ENCODE peak calls at places on chromosomes 13 and 19, in eight cellular contexts. One of them, this sample, is unnamed. For H3K9me3, the result is how much of the 10 kb centered on the place peaks cover.

GRCh38 chr13:103948477-103948876 is 882.3 kb upstream of the SLC10A2 start:
- DNase-seq in HCT116: no peak
- DNase-seq in PC-3: no peak
- DNase-seq in neural progenitor cell: no peak
- DNase-seq in SK-N-SH: no peak
- DNase-seq in MM.1S: no peak
- DNase-seq in OCI-LY7: no peak
- DNase-seq in GM23248: no peak
- DNase-seq in this sample: no peak

GRCh38 chr19:24040621-24041020 is 46.4 kb upstream of the ZNF254 start:
- DNase-seq in neural progenitor cell: no peak
- DNase-seq in SK-N-SH: no peak
- DNase-seq in OCI-LY7: no peak
- DNase-seq in MM.1S: no peak
- DNase-seq in HCT116: no peak
- DNase-seq in PC-3: no peak
- DNase-seq in GM23248: no peak
- DNase-seq in this sample: no peak

GRCh38 chr19:1104452-1105216 is 840 bp downstream of the GPX4 start:
- DNase-seq in GM23248: peak
- DNase-seq in HCT116: no peak
- DNase-seq in MM.1S: peak
- DNase-seq in OCI-LY7: peak
- DNase-seq in SK-N-SH: peak
- DNase-seq in PC-3: peak
- DNase-seq in neural progenitor cell: peak
- DNase-seq in this sample: peak

GRCh38 chr19:48059331-48059730 is 15.5 kb upstream of the CABP5 start:
- DNase-seq in SK-N-SH: no peak
- DNase-seq in MM.1S: no peak
- DNase-seq in GM23248: no peak
- DNase-seq in neural progenitor cell: no peak
- DNase-seq in HCT116: no peak
- DNase-seq in OCI-LY7: no peak
- DNase-seq in PC-3: no peak
- DNase-seq in this sample: no peak

GRCh38 chr19:54137913-54138776 is 583 bp downstream of the CNOT3 start:
- DNase-seq in PC-3: no peak
- DNase-seq in OCI-LY7: peak
- DNase-seq in SK-N-SH: peak
- DNase-seq in HCT116: no peak
- DNase-seq in GM23248: peak
- DNase-seq in neural progenitor cell: peak
- DNase-seq in MM.1S: peak
- DNase-seq in this sample: peak

GRCh38 chr19:42512130-42512636 is 16.1 kb downstream of the CEACAM1 start:
- DNase-seq in HCT116: no peak
- DNase-seq in SK-N-SH: no peak
- DNase-seq in PC-3: no peak
- DNase-seq in OCI-LY7: no peak
- DNase-seq in neural progenitor cell: no peak
- DNase-seq in GM23248: no peak
- DNase-seq in MM.1S: peak
- DNase-seq in this sample: no peak

GRCh38 chr13:100854091-100854490 is 179.5 kb upstream of the TMTC4 start:
- DNase-seq in neural progenitor cell: peak
- DNase-seq in HCT116: no peak
- DNase-seq in PC-3: no peak
- DNase-seq in GM23248: no peak
- DNase-seq in SK-N-SH: no peak
- DNase-seq in OCI-LY7: no peak
- DNase-seq in MM.1S: no peak
- DNase-seq in this sample: no peak

GRCh38 chr19:32570081-32570785 is 10.8 kb upstream of the PDCD5 start:
- DNase-seq in PC-3: peak
- DNase-seq in GM23248: peak
- DNase-seq in neural progenitor cell: peak
- DNase-seq in MM.1S: peak
- DNase-seq in SK-N-SH: peak
- DNase-seq in OCI-LY7: peak
- DNase-seq in HCT116: peak
- DNase-seq in this sample: peak

GRCh38 chr13:102768914-102769313 is 4.7 kb downstream of the TEX30 start:
- DNase-seq in SK-N-SH: no peak
- DNase-seq in OCI-LY7: no peak
- DNase-seq in MM.1S: no peak
- DNase-seq in GM23248: no peak
- DNase-seq in PC-3: no peak
- DNase-seq in neural progenitor cell: no peak
- DNase-seq in HCT116: no peak
- DNase-seq in this sample: no peak

GRCh38 chr19:44847144-44848035 is 1.3 kb downstream of the NECTIN2 start:
- DNase-seq in SK-N-SH: peak
- DNase-seq in MM.1S: no peak
- DNase-seq in OCI-LY7: no peak
- DNase-seq in neural progenitor cell: peak
- DNase-seq in GM23248: peak
- DNase-seq in HCT116: peak
- DNase-seq in PC-3: peak
- DNase-seq in this sample: peak

GRCh38 chr19:56155124-56155687 is 14.1 kb downstream of the ZNF444 start:
- DNase-seq in PC-3: no peak
- DNase-seq in OCI-LY7: no peak
- DNase-seq in neural progenitor cell: peak
- DNase-seq in SK-N-SH: peak
- DNase-seq in HCT116: no peak
- DNase-seq in GM23248: peak
- DNase-seq in MM.1S: no peak
- DNase-seq in this sample: no peak

GRCh38 chr19:31110331-31110730 is 238.9 kb downstream of the TSHZ3 start:
- DNase-seq in neural progenitor cell: peak
- DNase-seq in SK-N-SH: peak
- DNase-seq in PC-3: no peak
- DNase-seq in GM23248: peak
- DNase-seq in OCI-LY7: no peak
- DNase-seq in MM.1S: no peak
- DNase-seq in HCT116: no peak
- DNase-seq in this sample: peak

GRCh38 chr13:93248627-93249047 is 22.0 kb downstream of the GPC6 start:
- DNase-seq in OCI-LY7: peak
- DNase-seq in MM.1S: no peak
- DNase-seq in GM23248: no peak
- DNase-seq in HCT116: no peak
- DNase-seq in SK-N-SH: peak
- DNase-seq in neural progenitor cell: peak
- DNase-seq in PC-3: peak
- DNase-seq in this sample: peak

GRCh38 chr19:46924874-46925547 is 64.2 kb downstream of the ARHGAP35 start:
- DNase-seq in PC-3: peak
- DNase-seq in SK-N-SH: no peak
- DNase-seq in HCT116: no peak
- DNase-seq in OCI-LY7: peak
- DNase-seq in neural progenitor cell: no peak
- DNase-seq in MM.1S: peak
- DNase-seq in GM23248: peak
- DNase-seq in this sample: peak

GRCh38 chr13:108964601-108965000 is 335.2 kb downstream of the MYO16 start:
- DNase-seq in HCT116: no peak
- DNase-seq in GM23248: no peak
- DNase-seq in MM.1S: no peak
- DNase-seq in PC-3: no peak
- DNase-seq in OCI-LY7: no peak
- DNase-seq in SK-N-SH: no peak
- DNase-seq in neural progenitor cell: no peak
- DNase-seq in this sample: no peak

GRCh38 chr19:3695986-3696659 is 4.1 kb downstream of the PIP5K1C start:
- DNase-seq in HCT116: no peak
- DNase-seq in OCI-LY7: no peak
- DNase-seq in PC-3: no peak
- DNase-seq in SK-N-SH: no peak
- DNase-seq in GM23248: no peak
- DNase-seq in neural progenitor cell: no peak
- DNase-seq in MM.1S: no peak
- DNase-seq in this sample: no peak

GRCh38 chr13:71879129-71879535 is 12.1 kb upstream of the DACH1 start:
- DNase-seq in SK-N-SH: peak
- DNase-seq in OCI-LY7: peak
- DNase-seq in GM23248: peak
- DNase-seq in MM.1S: peak
- DNase-seq in PC-3: peak
- DNase-seq in HCT116: peak
- DNase-seq in neural progenitor cell: peak
- DNase-seq in this sample: peak

GRCh38 chr19:27529158-27529557 is 1683.8 kb downstream of the UQCRFS1 start:
- DNase-seq in GM23248: no peak
- DNase-seq in MM.1S: no peak
- DNase-seq in neural progenitor cell: no peak
- DNase-seq in HCT116: no peak
- DNase-seq in OCI-LY7: no peak
- DNase-seq in SK-N-SH: no peak
- DNase-seq in PC-3: no peak
- DNase-seq in this sample: no peak
- H3K9me3 ChIP-seq in GM23248: under half
- H3K9me3 ChIP-seq in MM.1S: under half
- H3K9me3 ChIP-seq in neural progenitor cell: half or more
- H3K9me3 ChIP-seq in HCT116: under half
- H3K9me3 ChIP-seq in OCI-LY7: half or more
- H3K9me3 ChIP-seq in SK-N-SH: under half
- H3K9me3 ChIP-seq in PC-3: under half
- H3K9me3 ChIP-seq in this sample: under half

GRCh38 chr13:85575110-85575509 is 224.1 kb downstream of the SLITRK6 start:
- DNase-seq in PC-3: no peak
- DNase-seq in SK-N-SH: peak
- DNase-seq in GM23248: no peak
- DNase-seq in OCI-LY7: no peak
- DNase-seq in HCT116: no peak
- DNase-seq in MM.1S: no peak
- DNase-seq in neural progenitor cell: no peak
- DNase-seq in this sample: no peak
- TF ChIP-seq EZH2phosphoT487 in PC-3: no peak
- TF ChIP-seq EZH2phosphoT487 in SK-N-SH: no peak
- TF ChIP-seq EZH2phosphoT487 in GM23248: no peak
- TF ChIP-seq EZH2phosphoT487 in OCI-LY7: no peak
- TF ChIP-seq EZH2phosphoT487 in HCT116: no peak
- TF ChIP-seq EZH2phosphoT487 in MM.1S: no peak
- TF ChIP-seq EZH2phosphoT487 in neural progenitor cell: no peak
- TF ChIP-seq EZH2phosphoT487 in this sample: no peak

DNA sequence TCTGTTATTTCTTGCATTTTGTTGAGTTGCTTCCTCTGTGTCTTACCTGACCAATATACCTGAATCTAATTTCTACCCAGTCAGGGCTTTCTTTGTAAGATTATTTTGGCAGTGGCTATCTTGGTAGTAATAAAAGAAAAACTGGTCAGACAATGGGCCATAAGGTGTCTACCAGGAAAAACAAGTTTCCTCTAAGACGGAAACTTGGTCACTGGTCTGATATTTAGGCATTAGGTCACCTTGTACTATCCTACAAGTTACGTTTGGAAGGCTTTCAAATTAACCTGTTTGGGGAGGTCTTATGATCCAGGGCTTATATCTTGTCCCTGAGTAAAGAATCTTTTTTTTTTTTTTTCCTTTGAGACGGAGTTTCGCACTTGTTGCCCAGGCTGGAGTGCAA is 9.2 kb downstream of the ZNF823 start:
- DNase-seq in PC-3: peak
- DNase-seq in neural progenitor cell: no peak
- DNase-seq in HCT116: no peak
- DNase-seq in SK-N-SH: no peak
- DNase-seq in GM23248: no peak
- DNase-seq in MM.1S: no peak
- DNase-seq in OCI-LY7: no peak
- DNase-seq in this sample: no peak
- H3K9me3 ChIP-seq in PC-3: under half
- H3K9me3 ChIP-seq in neural progenitor cell: under half
- H3K9me3 ChIP-seq in HCT116: under half
- H3K9me3 ChIP-seq in SK-N-SH: under half
- H3K9me3 ChIP-seq in GM23248: under half
- H3K9me3 ChIP-seq in MM.1S: under half
- H3K9me3 ChIP-seq in OCI-LY7: under half
- H3K9me3 ChIP-seq in this sample: under half

GRCh38 chr19:18440421-18440877 is 2.5 kb upstream of the ISYNA1 start:
- DNase-seq in GM23248: peak
- DNase-seq in HCT116: no peak
- DNase-seq in MM.1S: no peak
- DNase-seq in neural progenitor cell: no peak
- DNase-seq in SK-N-SH: peak
- DNase-seq in PC-3: peak
- DNase-seq in OCI-LY7: peak
- DNase-seq in this sample: no peak

GRCh38 chr19:18438331-18439024 is 545 bp upstream of the ISYNA1 start:
- DNase-seq in HCT116: no peak
- DNase-seq in SK-N-SH: no peak
- DNase-seq in neural progenitor cell: peak
- DNase-seq in PC-3: no peak
- DNase-seq in GM23248: peak
- DNase-seq in OCI-LY7: no peak
- DNase-seq in MM.1S: no peak
- DNase-seq in this sample: peak

GRCh38 chr19:18439910-18440237 is 1.9 kb upstream of the ISYNA1 start:
- DNase-seq in SK-N-SH: no peak
- DNase-seq in PC-3: no peak
- DNase-seq in neural progenitor cell: no peak
- DNase-seq in GM23248: no peak
- DNase-seq in MM.1S: no peak
- DNase-seq in HCT116: no peak
- DNase-seq in OCI-LY7: no peak
- DNase-seq in this sample: no peak

GRCh38 chr19:18437481-18438330 is at the start of gene ISYNA1:
- DNase-seq in neural progenitor cell: peak
- DNase-seq in PC-3: peak
- DNase-seq in MM.1S: no peak
- DNase-seq in GM23248: peak
- DNase-seq in OCI-LY7: no peak
- DNase-seq in SK-N-SH: peak
- DNase-seq in HCT116: no peak
- DNase-seq in this sample: peak

DNA sequence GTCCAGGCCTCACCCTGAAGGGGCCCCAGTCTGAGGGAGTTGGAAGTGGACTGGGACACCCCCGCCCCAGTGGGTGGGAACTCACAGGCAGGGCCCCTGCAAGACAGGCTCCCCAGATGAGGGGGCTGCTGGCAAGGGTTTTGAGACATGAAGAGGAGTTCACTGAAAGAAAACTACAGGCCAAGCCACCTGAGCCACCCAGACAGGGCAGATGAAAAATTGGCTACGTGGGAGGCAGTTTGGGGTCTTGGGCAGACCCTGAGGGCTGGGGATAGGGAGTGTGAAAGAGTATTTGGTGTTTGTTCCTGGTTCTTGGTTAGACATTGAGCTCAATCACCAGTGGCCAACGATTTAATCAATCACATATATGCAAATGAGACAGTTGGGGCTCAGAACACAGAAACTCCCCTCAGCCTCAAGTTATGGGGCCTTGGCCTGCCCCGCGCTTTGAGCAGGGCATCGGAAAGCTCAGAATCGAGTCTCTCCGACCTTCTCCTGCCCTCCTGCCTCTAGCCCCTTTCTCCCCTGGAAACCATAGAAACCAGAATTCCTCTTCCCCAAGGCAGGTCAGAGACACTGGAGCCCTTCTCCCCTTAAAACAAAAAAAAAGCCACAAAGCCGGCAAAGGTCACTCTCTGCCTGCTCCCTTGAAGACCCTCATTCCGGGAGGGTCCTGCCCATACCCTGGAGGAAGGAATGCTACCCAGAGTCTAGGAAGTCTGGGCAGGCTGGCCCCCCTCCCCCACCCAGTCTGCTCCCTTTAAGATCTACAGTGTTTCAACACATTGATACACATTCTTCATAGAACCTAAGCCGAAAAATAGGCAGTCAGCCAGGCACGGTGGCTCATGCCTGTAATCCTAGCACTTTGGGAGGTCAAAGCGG is 1.3 kb upstream of the ISYNA1 start:
- DNase-seq in PC-3: peak
- DNase-seq in MM.1S: no peak
- DNase-seq in HCT116: no peak
- DNase-seq in OCI-LY7: no peak
- DNase-seq in neural progenitor cell: peak
- DNase-seq in GM23248: peak
- DNase-seq in SK-N-SH: no peak
- DNase-seq in this sample: no peak
- TF ChIP-seq EZH2phosphoT487 in PC-3: no peak
- TF ChIP-seq EZH2phosphoT487 in MM.1S: no peak
- TF ChIP-seq EZH2phosphoT487 in HCT116: no peak
- TF ChIP-seq EZH2phosphoT487 in OCI-LY7: no peak
- TF ChIP-seq EZH2phosphoT487 in neural progenitor cell: no peak
- TF ChIP-seq EZH2phosphoT487 in GM23248: no peak
- TF ChIP-seq EZH2phosphoT487 in SK-N-SH: no peak
- TF ChIP-seq EZH2phosphoT487 in this sample: no peak

This sample was measured in hepatocyte.